ENCODE peak calls at places on chromosomes 6 and 20, in ten cellular contexts. J, K, B, P, G, L, U, E, C and V are unnamed samples.

GRCh38 chr20:5686381-5687105 is 63.7 kb upstream of the SHLD1 start:
- DNase-seq in B (no peak), G (no peak), L (no peak), C (no peak), U (no peak), P (no peak), E (no peak), J (no peak), K (no peak), V (no peak)

GRCh38 chr20:12947691-12948090 is 61.1 kb upstream of the SPTLC3 start:
- DNase-seq in E (no peak), P (no peak), B (no peak), G (no peak), J (no peak), L (no peak), K (no peak), C (no peak), U (no peak), V (no peak)

GRCh38 chr20:25399038-25399430 is 8.4 kb upstream of the ABHD12 start:
- DNase-seq in B (peak), G (peak), J (no peak), U (peak), K (peak), C (no peak), P (peak), E (no peak), L (peak), V (no peak)

GRCh38 chr20:63049561-63050221 is 42.9 kb upstream of the BHLHE23 start:
- DNase-seq in J (no peak), U (no peak), E (peak), P (no peak), C (no peak), B (no peak), K (no peak), L (no peak), G (no peak), V (no peak)

GRCh38 chr20:63011798-63012197 is 5.0 kb upstream of the BHLHE23 start:
- DNase-seq in B (no peak), E (no peak), L (no peak), K (no peak), C (no peak), G (no peak), J (no peak), P (no peak), U (no peak), V (no peak)

GRCh38 chr6:30156262-30156599 is 4.8 kb downstream of the TRIM10 start:
- DNase-seq in J (no peak), B (no peak), G (no peak), U (no peak), E (peak), L (no peak), K (no peak), C (no peak), P (peak), V (no peak)

GRCh38 chr20:1863296-1863695 is 31.9 kb upstream of the SIRPA start:
- DNase-seq in K (no peak), C (no peak), L (no peak), G (no peak), J (no peak), B (no peak), U (no peak), E (no peak), P (no peak), V (no peak)

GRCh38 chr20:62011938-62012534 is 53.6 kb downstream of the TAF4 start:
- DNase-seq in B (no peak), G (no peak), J (no peak), E (no peak), K (no peak), P (no peak), L (no peak), U (no peak), C (no peak), V (no peak)